ENCODE peak calls at places on chromosomes 3 and 15, in five cellular contexts. B is germinal center; F is activated CD8-positive, alpha-beta memory T cell treated with anti-CD3 and anti-CD28 coated beads, Interleukin-2, amount 50 U/mL, for 48 hours; M is naive B cell; P is lower lobe of right lung. L is an unnamed sample.

GRCh38 chr3:111837112-111837511 is 22.0 kb upstream of the PHLDB2 start:
- DNase-seq in B (no peak), M (no peak), F (no peak), P (no peak), L (no peak)

GRCh38 chr3:9732080-9732752 is 681 bp downstream of the BRPF1 start:
- DNase-seq in P (peak; percentile 73), M (peak; percentile 51), F (peak; percentile 78), B (peak; percentile 58), L (peak; percentile 19)

GRCh38 chr3:197186887-197187588 is 111.4 kb downstream of the DLG1 start:
- DNase-seq in F (no peak), P (no peak), B (peak; percentile 34), M (peak; percentile 41), L (peak; percentile 75)

GRCh38 chr3:133996251-133996661 is 33.5 kb downstream of the SLCO2A1 start:
- DNase-seq in P (no peak), F (peak; percentile 37), M (no peak), B (no peak), L (no peak)

GRCh38 chr15:81006124-81006523 is 5.4 kb downstream of the TLNRD1 start:
- DNase-seq in F (no peak), M (no peak), B (no peak), P (no peak), L (no peak)

GRCh38 chr3:151434151-151434890 is 26.5 kb downstream of the IGSF10 start:
- DNase-seq in F (no peak), M (no peak), P (no peak), B (peak; percentile 19), L (no peak)

GRCh38 chr3:192188218-192188835 is 539.0 kb downstream of the FGF12 start:
- DNase-seq in F (peak; percentile 67), P (peak; percentile 64), M (no peak), B (peak; percentile 50), L (peak; percentile 79)

GRCh38 chr15:74307827-74308642 is 59.4 kb downstream of the CYP11A1 start:
- DNase-seq in M (peak; percentile 23), F (no peak), P (no peak), B (peak; percentile 34), L (peak; percentile 46)

GRCh38 chr15:77507911-77508310 is 87.2 kb downstream of the HMG20A start:
- DNase-seq in F (no peak), P (no peak), M (no peak), B (no peak), L (no peak)

GRCh38 chr3:48157950-48158376 is 30.3 kb downstream of the CDC25A start:
- DNase-seq in M (peak; percentile 15), B (peak; percentile 61), F (peak; percentile 70), P (peak; percentile 70), L (peak; percentile 46)

GRCh38 chr3:111763968-111764367 is 95.1 kb upstream of the PHLDB2 start:
- DNase-seq in M (no peak), P (no peak), B (no peak), F (no peak), L (no peak)

GRCh38 chr15:61275901-61276300 is 46.8 kb upstream of the RORA start:
- DNase-seq in F (no peak), M (no peak), B (no peak), P (no peak), L (no peak)

GRCh38 chr15:48627260-48627969 is 18.1 kb downstream of the FBN1 start:
- DNase-seq in B (no peak), P (no peak), F (no peak), M (no peak), L (no peak)

GRCh38 chr3:130811552-130811951 is 64.9 kb upstream of the PIK3R4 start:
- DNase-seq in M (no peak), P (no peak), F (no peak), B (no peak), L (no peak)

GRCh38 chr3:148718982-148719862 is 21.5 kb downstream of the AGTR1 start:
- DNase-seq in P (no peak), F (no peak), B (no peak), M (no peak), L (no peak)

GRCh38 chr3:35745802-35746484 is 106.6 kb downstream of the ARPP21 start:
- DNase-seq in B (no peak), P (no peak), M (peak; percentile 14), F (no peak), L (peak; percentile 50)

GRCh38 chr3:167861649-167862048 is 126.1 kb downstream of the SERPINI1 start:
- DNase-seq in M (no peak), F (no peak), B (no peak), P (no peak), L (no peak)

GRCh38 chr15:58147151-58147550 is 9.0 kb downstream of the AQP9 start:
- DNase-seq in F (no peak), M (no peak), B (no peak), P (no peak), L (no peak)

GRCh38 chr3:24263069-24263668 is 231.5 kb downstream of the THRB start:
- DNase-seq in F (no peak), B (no peak), M (no peak), P (no peak), L (no peak)

GRCh38 chr15:48400086-48400485 is 68.9 kb downstream of the DUT start:
- DNase-seq in M (no peak), B (no peak), F (no peak), P (no peak), L (no peak)

GRCh38 chr3:145936986-145937385 is 224.0 kb downstream of the PLOD2 start:
- DNase-seq in B (no peak), F (no peak), P (no peak), M (no peak), L (no peak)

GRCh38 chr3:165259518-165260193 is 63.5 kb upstream of the SLITRK3 start:
- DNase-seq in F (no peak), P (no peak), B (no peak), M (no peak), L (no peak)

GRCh38 chr15:40785814-40786213 is 16.0 kb downstream of the C15orf62 start:
- DNase-seq in F (no peak), M (no peak), P (peak; percentile 7), B (no peak), L (no peak)

GRCh38 chr15:62773369-62774165 is 269.0 kb upstream of the TPM1 start:
- DNase-seq in B (no peak), M (no peak), P (no peak), F (no peak), L (no peak)

GRCh38 chr3:126746395-126747177 is 42.5 kb downstream of the CHCHD6 start:
- DNase-seq in B (no peak), M (no peak), P (peak; percentile 74), F (no peak), L (no peak)

GRCh38 chr15:70433583-70434288 is 329.6 kb downstream of the UACA start:
- DNase-seq in P (no peak), F (no peak), B (no peak), M (no peak), L (no peak)

GRCh38 chr3:40745381-40746106 is 220.8 kb downstream of the ZNF621 start:
- DNase-seq in P (no peak), M (no peak), F (no peak), B (no peak), L (no peak)

GRCh38 chr3:24365168-24365567 is 129.5 kb downstream of the THRB start:
- DNase-seq in F (no peak), P (no peak), M (no peak), B (no peak), L (no peak)

GRCh38 chr3:113912551-113913246 is 35.1 kb upstream of the ZDHHC23 start:
- DNase-seq in P (no peak), F (no peak), B (peak; percentile 39), M (peak; percentile 31), L (peak; percentile 74)

GRCh38 chr3:63687569-63688233 is 35.2 kb downstream of the SNTN start:
- DNase-seq in F (no peak), M (no peak), P (no peak), B (no peak), L (no peak)

GRCh38 chr15:78461171-78461881 is 23.3 kb downstream of the IREB2 start:
- DNase-seq in F (no peak), B (no peak), M (no peak), P (no peak), L (no peak)

GRCh38 chr3:45066109-45066801 is 40.2 kb downstream of the CLEC3B start:
- DNase-seq in F (no peak), P (no peak), B (no peak), M (no peak), L (no peak)

GRCh38 chr3:194840661-194841514 is 155.2 kb downstream of the FAM43A start:
- DNase-seq in F (no peak), B (no peak), P (no peak), M (no peak), L (no peak)

GRCh38 chr3:45167011-45167911 is 21.1 kb upstream of the CDCP1 start:
- DNase-seq in P (peak; percentile 94), F (peak; percentile 88), M (peak; percentile 5), B (no peak), L (no peak)

GRCh38 chr15:66707310-66708160 is 5.5 kb downstream of the SMAD6 start:
- DNase-seq in P (no peak), M (no peak), B (no peak), F (no peak), L (no peak)

GRCh38 chr3:197522183-197522715 is 33.5 kb downstream of the BDH1 start:
- DNase-seq in M (no peak), B (no peak), F (no peak), P (no peak), L (no peak)

GRCh38 chr3:73228425-73228824 is 167.0 kb downstream of the EBLN2 start:
- DNase-seq in P (no peak), M (no peak), F (no peak), B (no peak), L (no peak)

GRCh38 chr15:92130906-92131305 is 262.8 kb upstream of the ST8SIA2 start:
- DNase-seq in M (no peak), F (peak; percentile 6), B (no peak), P (no peak), L (no peak)

L was measured in OCI-LY7.